ENCODE peak calls at places on chromosome 1, in six cellular contexts. B, W, E, R, G and U are unnamed samples.

GRCh38 chr1:98761238-98761637 is 99.7 kb downstream of the SNX7 start:
- DNase-seq in E (peak; percentile 40), G (no peak), R (no peak), W (no peak), B (no peak), U (peak; percentile 65)

GRCh38 chr1:29406814-29407213 is 170.5 kb downstream of the PTPRU start:
- DNase-seq in R (no peak), E (peak; percentile 8), G (peak; percentile 17), B (no peak), W (no peak), U (no peak)

GRCh38 chr1:29498126-29499100 is 262.1 kb downstream of the PTPRU start:
- DNase-seq in E (peak; percentile 24), G (peak; percentile 37), W (no peak), B (peak; percentile 11), R (no peak), U (peak; percentile 21)

GRCh38 chr1:66503841-66504470 is 30.0 kb upstream of the SGIP1 start:
- DNase-seq in G (peak; percentile 68), B (peak; percentile 81), R (peak; percentile 81), E (peak; percentile 58), W (peak; percentile 52), U (peak; percentile 73)

GRCh38 chr1:8370046-8370881 is 52.4 kb downstream of the SLC45A1 start:
- DNase-seq in G (no peak), W (no peak), B (peak; percentile 33), R (no peak), E (no peak), U (no peak)

GRCh38 chr1:15180945-15181523 is 27.5 kb downstream of the TMEM51 start:
- DNase-seq in E (no peak), B (no peak), W (no peak), G (no peak), R (no peak), U (no peak)

GRCh38 chr1:169604781-169605560 is 18.7 kb upstream of the F5 start:
- DNase-seq in W (no peak), E (no peak), G (no peak), B (no peak), R (no peak), U (no peak)

GRCh38 chr1:209389258-209389657 is 194.3 kb upstream of the CAMK1G start:
- DNase-seq in W (no peak), E (no peak), G (no peak), R (peak; percentile 72), B (peak; percentile 94), U (peak; percentile 60)

GRCh38 chr1:10835423-10836421 is 39.3 kb upstream of the CASZ1 start:
- DNase-seq in B (peak; percentile 36), E (peak; percentile 97), R (peak; percentile 50), W (peak; percentile 93), G (peak; percentile 97), U (peak; percentile 96)

GRCh38 chr1:209412566-209412965 is 170.9 kb upstream of the CAMK1G start:
- DNase-seq in G (no peak), R (no peak), B (no peak), W (no peak), E (no peak), U (no peak)

GRCh38 chr1:107140703-107141490 is at the start of gene NTNG1:
- DNase-seq in R (no peak), W (peak; percentile 15), E (peak; percentile 45), B (no peak), G (peak; percentile 69), U (peak; percentile 92)

GRCh38 chr1:25866288-25866687 is 7.0 kb upstream of the AUNIP start:
- DNase-seq in W (no peak), R (no peak), E (no peak), G (no peak), B (no peak), U (no peak)

GRCh38 chr1:6385673-6386191 is 7.8 kb downstream of the ACOT7 start:
- DNase-seq in G (peak; percentile 88), B (peak; percentile 76), R (peak; percentile 77), E (peak; percentile 93), W (no peak), U (peak; percentile 96)

GRCh38 chr1:1129309-1129708 is 13.4 kb upstream of the C1orf159 start:
- DNase-seq in G (no peak), W (no peak), E (no peak), B (no peak), R (no peak), U (no peak)

GRCh38 chr1:43239484-43239883 is 30.3 kb upstream of the TMEM125 start:
- DNase-seq in G (no peak), B (no peak), W (no peak), E (no peak), R (no peak), U (no peak)

GRCh38 chr1:11934295-11935039 is at the start of gene PLOD1:
- DNase-seq in B (peak; percentile 84), E (peak; percentile 81), G (peak; percentile 85), W (peak; percentile 62), R (peak; percentile 91), U (peak; percentile 91)
- H3K4ac ChIP-seq in B (peak within 1 kb of the TSS; percentile 98), E (no peak within 1 kb of the TSS), G (peak within 1 kb of the TSS; percentile 57), W (no peak within 1 kb of the TSS), R (peak within 1 kb of the TSS; percentile 92), U (peak within 1 kb of the TSS; percentile 93)

GRCh38 chr1:211258310-211258755 is 833 bp upstream of the RCOR3 start:
- DNase-seq in G (peak; percentile 71), R (peak; percentile 80), E (peak; percentile 74), B (peak; percentile 60), W (no peak), U (peak; percentile 93)
- H4K8ac ChIP-seq in G (peak overlapping the region; percentile 97), R (peak overlapping the region; percentile 81), E (no peak overlapping the region), B (peak overlapping the region; percentile 96), W (no peak overlapping the region), U (peak overlapping the region; percentile 77)

DNA sequence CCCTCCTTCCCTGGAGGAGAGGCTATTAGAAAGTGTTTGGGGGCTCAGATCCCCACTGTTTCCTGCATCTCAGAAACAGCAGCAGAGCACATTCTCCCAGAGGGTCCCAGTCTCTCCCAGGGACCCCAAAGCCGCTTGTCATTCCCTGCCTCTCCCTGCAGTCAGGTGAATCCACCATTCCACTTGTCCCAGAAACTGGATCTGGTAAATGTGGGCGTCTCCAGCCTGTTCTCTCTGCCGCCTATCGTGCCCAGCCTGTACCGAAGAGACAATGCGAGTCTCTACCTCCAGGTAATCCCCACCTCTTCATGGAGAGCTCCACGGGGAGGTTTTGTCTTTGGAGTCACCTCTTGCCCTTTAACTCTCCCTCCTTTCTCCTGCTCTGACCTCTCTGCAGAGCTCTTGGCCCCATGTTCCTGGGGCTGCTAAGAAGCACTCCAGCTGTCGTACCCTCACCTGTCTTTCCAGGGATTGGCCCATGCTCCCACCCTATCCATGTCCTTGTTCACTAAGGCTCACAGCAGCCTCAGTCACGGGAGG is 26.9 kb downstream of the INAVA start:
- DNase-seq in B (no peak), W (peak; percentile 14), E (no peak), R (no peak), G (no peak), U (no peak)
- H2BK15ac ChIP-seq in B (no peak overlapping the region), W (no peak overlapping the region), E (no peak overlapping the region), R (no peak overlapping the region), G (no peak overlapping the region), U (no peak overlapping the region)

GRCh38 chr1:233113009-233113712 is 162.8 kb downstream of the NTPCR start:
- DNase-seq in R (peak; percentile 100), W (peak; percentile 8), G (no peak), B (peak; percentile 100), E (peak; percentile 86), U (peak; percentile 99)
- H3K4ac ChIP-seq in R (peak overlapping the region; percentile 83), W (no peak overlapping the region), G (peak overlapping the region; percentile 96), B (peak overlapping the region; percentile 75), E (no peak overlapping the region), U (peak overlapping the region; percentile 96)

DNA sequence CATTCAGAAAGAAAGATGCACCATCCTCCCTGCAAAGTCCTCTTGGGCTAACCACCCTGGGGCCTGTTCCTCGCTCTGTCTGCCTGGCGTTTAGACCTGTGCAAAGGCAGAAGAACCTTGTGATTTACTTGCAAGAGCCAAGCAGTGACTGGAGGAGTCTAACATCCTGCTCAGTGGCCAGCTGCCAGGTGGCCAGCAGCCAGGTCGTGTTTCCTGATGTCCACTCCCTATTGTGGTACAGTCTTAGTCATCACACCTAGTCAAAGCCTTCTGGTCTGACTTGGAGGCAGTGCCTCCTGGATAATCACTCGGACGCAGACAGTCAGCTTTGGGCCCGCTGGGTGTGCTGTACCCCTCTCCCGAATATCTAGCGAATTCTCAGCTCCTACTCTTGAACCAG is 118.1 kb downstream of the PGBD5 start:
- DNase-seq in E (no peak), B (peak; percentile 64), G (no peak), W (no peak), R (peak; percentile 29), U (no peak)
- H4K8ac ChIP-seq in E (no peak overlapping the region), B (no peak overlapping the region), G (no peak overlapping the region), W (no peak overlapping the region), R (no peak overlapping the region), U (no peak overlapping the region)

GRCh38 chr1:75587692-75588091 is 23.2 kb downstream of the SLC44A5 start:
- DNase-seq in W (no peak), E (no peak), G (no peak), B (no peak), R (no peak), U (peak; percentile 93)
- H2BK15ac ChIP-seq in W (no peak overlapping the region), E (no peak overlapping the region), G (no peak overlapping the region), B (no peak overlapping the region), R (no peak overlapping the region), U (no peak overlapping the region)

DNA sequence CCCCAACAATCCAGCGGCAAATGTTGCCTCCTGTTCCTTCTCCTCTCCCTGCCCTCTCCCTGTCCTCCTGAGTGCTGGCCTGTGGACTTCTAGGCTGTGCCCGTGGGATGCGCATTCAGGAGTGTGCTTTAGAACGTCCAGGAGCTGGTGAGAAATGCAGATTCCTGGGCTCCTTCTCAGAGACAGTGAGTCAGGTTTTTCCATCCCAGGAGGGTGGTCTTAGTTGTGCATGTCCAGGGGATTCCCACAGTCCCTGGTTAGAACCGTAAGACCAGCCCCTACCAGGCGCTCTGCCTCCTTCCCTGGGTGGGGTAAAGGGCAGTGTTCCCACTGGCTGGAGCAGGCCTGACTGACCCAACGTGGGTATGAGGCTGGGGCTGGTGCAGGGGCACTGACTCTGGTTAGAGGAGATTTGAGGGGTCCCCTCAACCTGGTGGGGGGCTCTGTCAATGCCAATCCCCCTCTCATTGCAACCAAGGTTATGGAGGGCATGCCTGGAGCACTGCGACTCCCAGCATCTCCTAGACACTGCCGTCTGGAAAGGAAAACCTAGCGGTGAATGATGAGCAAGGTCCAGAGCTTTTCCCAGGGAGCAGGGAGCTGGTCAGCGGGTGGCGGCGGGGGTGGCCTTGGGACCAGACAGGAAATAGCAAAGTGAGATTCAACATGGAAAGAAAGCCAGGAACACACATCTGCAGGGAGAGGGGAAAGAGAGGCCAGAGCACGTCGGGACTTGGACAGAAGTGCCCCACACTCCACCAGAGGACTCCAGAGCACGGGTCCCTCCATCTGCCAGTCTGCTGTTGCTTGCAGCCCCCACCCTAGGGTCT is 38.6 kb downstream of the HSPG2 start:
- DNase-seq in R (peak; percentile 68), B (peak; percentile 39), G (no peak), W (no peak), E (no peak), U (no peak)
- H3K4ac ChIP-seq in R (no peak overlapping the region), B (no peak overlapping the region), G (no peak overlapping the region), W (no peak overlapping the region), E (no peak overlapping the region), U (no peak overlapping the region)